ENCODE peak calls at places on chromosome 7, in six cellular contexts. One of them, this sample, is unnamed.

GRCh38 chr7:69889338-69890080 is 291.2 kb downstream of the AUTS2 start:
- DNase-seq in cardiac fibroblast: no peak
- DNase-seq in pancreas: no peak
- DNase-seq in hepatocyte: no peak
- DNase-seq in foreskin fibroblast: no peak
- DNase-seq in spleen: no peak
- DNase-seq in this sample: no peak

GRCh38 chr7:30351724-30352123 is 67.3 kb downstream of the ZNRF2 start:
- DNase-seq in cardiac fibroblast: no peak
- DNase-seq in pancreas: no peak
- DNase-seq in hepatocyte: no peak
- DNase-seq in foreskin fibroblast: no peak
- DNase-seq in spleen: no peak
- DNase-seq in this sample: no peak

GRCh38 chr7:16785846-16786245 is 19.0 kb downstream of the AGR2 start:
- DNase-seq in cardiac fibroblast: no peak
- DNase-seq in pancreas: no peak
- DNase-seq in hepatocyte: no peak
- DNase-seq in foreskin fibroblast: no peak
- DNase-seq in spleen: no peak
- DNase-seq in this sample: no peak

GRCh38 chr7:50594136-50594535 is 28.9 kb upstream of the DDC start:
- DNase-seq in cardiac fibroblast: no peak
- DNase-seq in pancreas: no peak
- DNase-seq in hepatocyte: no peak
- DNase-seq in foreskin fibroblast: no peak
- DNase-seq in spleen: no peak
- DNase-seq in this sample: no peak

GRCh38 chr7:158803226-158803944 is 25.9 kb downstream of the ESYT2 start:
- DNase-seq in cardiac fibroblast: no peak
- DNase-seq in pancreas: no peak
- DNase-seq in hepatocyte: no peak
- DNase-seq in foreskin fibroblast: no peak
- DNase-seq in spleen: no peak
- DNase-seq in this sample: no peak

GRCh38 chr7:88307412-88307811 is 718 bp upstream of the STEAP4 start:
- DNase-seq in cardiac fibroblast: no peak
- DNase-seq in pancreas: no peak
- DNase-seq in hepatocyte: no peak
- DNase-seq in foreskin fibroblast: no peak
- DNase-seq in spleen: no peak
- DNase-seq in this sample: no peak

GRCh38 chr7:155665079-155665956 is 20.9 kb downstream of the RBM33 start:
- DNase-seq in cardiac fibroblast: no peak
- DNase-seq in pancreas: no peak
- DNase-seq in hepatocyte: no peak
- DNase-seq in foreskin fibroblast: no peak
- DNase-seq in spleen: no peak
- DNase-seq in this sample: no peak

GRCh38 chr7:50543776-50544442 is 21.3 kb downstream of the DDC start:
- DNase-seq in cardiac fibroblast: no peak
- DNase-seq in pancreas: no peak
- DNase-seq in hepatocyte: no peak
- DNase-seq in foreskin fibroblast: no peak
- DNase-seq in spleen: no peak
- DNase-seq in this sample: no peak

GRCh38 chr7:148084138-148084537 is 506.4 kb upstream of the C7orf33 start:
- DNase-seq in cardiac fibroblast: peak
- DNase-seq in pancreas: no peak
- DNase-seq in hepatocyte: peak
- DNase-seq in foreskin fibroblast: no peak
- DNase-seq in spleen: no peak
- DNase-seq in this sample: no peak

GRCh38 chr7:49260501-49260900 is 336.2 kb downstream of the CDC14C start:
- DNase-seq in cardiac fibroblast: no peak
- DNase-seq in pancreas: no peak
- DNase-seq in hepatocyte: no peak
- DNase-seq in foreskin fibroblast: no peak
- DNase-seq in spleen: no peak
- DNase-seq in this sample: no peak

GRCh38 chr7:41809487-41810257 is 106.8 kb upstream of the INHBA start:
- DNase-seq in cardiac fibroblast: peak
- DNase-seq in pancreas: no peak
- DNase-seq in hepatocyte: no peak
- DNase-seq in foreskin fibroblast: peak
- DNase-seq in spleen: no peak
- DNase-seq in this sample: no peak

GRCh38 chr7:14821757-14822480 is 80.6 kb downstream of the DGKB start:
- DNase-seq in cardiac fibroblast: no peak
- DNase-seq in pancreas: no peak
- DNase-seq in hepatocyte: no peak
- DNase-seq in foreskin fibroblast: peak
- DNase-seq in spleen: no peak
- DNase-seq in this sample: no peak

GRCh38 chr7:148701414-148701813 is 2.7 kb downstream of the CUL1 start:
- DNase-seq in cardiac fibroblast: peak
- DNase-seq in pancreas: no peak
- DNase-seq in hepatocyte: no peak
- DNase-seq in foreskin fibroblast: peak
- DNase-seq in spleen: no peak
- DNase-seq in this sample: no peak

GRCh38 chr7:116142850-116143249 is 67.5 kb upstream of the TES start:
- DNase-seq in cardiac fibroblast: no peak
- DNase-seq in pancreas: no peak
- DNase-seq in hepatocyte: no peak
- DNase-seq in foreskin fibroblast: no peak
- DNase-seq in spleen: no peak
- DNase-seq in this sample: no peak

GRCh38 chr7:46071601-46072000 is 150.5 kb upstream of the IGFBP3 start:
- DNase-seq in cardiac fibroblast: no peak
- DNase-seq in pancreas: no peak
- DNase-seq in hepatocyte: no peak
- DNase-seq in foreskin fibroblast: no peak
- DNase-seq in spleen: no peak
- DNase-seq in this sample: no peak

GRCh38 chr7:129676017-129676897 is 64.7 kb downstream of the NRF1 start:
- DNase-seq in cardiac fibroblast: peak
- DNase-seq in pancreas: no peak
- DNase-seq in hepatocyte: no peak
- DNase-seq in foreskin fibroblast: no peak
- DNase-seq in spleen: no peak
- DNase-seq in this sample: no peak

GRCh38 chr7:2904202-2904601 is 60.1 kb upstream of the GNA12 start:
- DNase-seq in cardiac fibroblast: no peak
- DNase-seq in pancreas: no peak
- DNase-seq in hepatocyte: no peak
- DNase-seq in foreskin fibroblast: no peak
- DNase-seq in spleen: no peak
- DNase-seq in this sample: no peak

GRCh38 chr7:2266911-2267310 is 24.9 kb downstream of the NUDT1 start:
- DNase-seq in cardiac fibroblast: no peak
- DNase-seq in pancreas: no peak
- DNase-seq in hepatocyte: no peak
- DNase-seq in foreskin fibroblast: peak
- DNase-seq in spleen: no peak
- DNase-seq in this sample: peak

GRCh38 chr7:157497367-157497743 is 160.6 kb downstream of the DNAJB6 start:
- DNase-seq in cardiac fibroblast: no peak
- DNase-seq in pancreas: no peak
- DNase-seq in hepatocyte: no peak
- DNase-seq in foreskin fibroblast: no peak
- DNase-seq in spleen: no peak
- DNase-seq in this sample: no peak

GRCh38 chr7:128881458-128882125 is 18.9 kb downstream of the ATP6V1F start:
- DNase-seq in cardiac fibroblast: no peak
- DNase-seq in pancreas: peak
- DNase-seq in hepatocyte: no peak
- DNase-seq in foreskin fibroblast: no peak
- DNase-seq in spleen: peak
- DNase-seq in this sample: no peak

GRCh38 chr7:111401516-111401915 is 160.8 kb downstream of the IMMP2L start:
- DNase-seq in cardiac fibroblast: no peak
- DNase-seq in pancreas: no peak
- DNase-seq in hepatocyte: no peak
- DNase-seq in foreskin fibroblast: no peak
- DNase-seq in spleen: no peak
- DNase-seq in this sample: no peak

GRCh38 chr7:69736411-69736810 is 138.1 kb downstream of the AUTS2 start:
- DNase-seq in cardiac fibroblast: no peak
- DNase-seq in pancreas: no peak
- DNase-seq in hepatocyte: no peak
- DNase-seq in foreskin fibroblast: no peak
- DNase-seq in spleen: no peak
- DNase-seq in this sample: no peak

GRCh38 chr7:114432627-114433026 is 18.0 kb downstream of the FOXP2 start:
- DNase-seq in cardiac fibroblast: no peak
- DNase-seq in pancreas: no peak
- DNase-seq in hepatocyte: no peak
- DNase-seq in foreskin fibroblast: no peak
- DNase-seq in spleen: no peak
- DNase-seq in this sample: no peak

GRCh38 chr7:45258533-45259226 is 101.1 kb downstream of the RAMP3 start:
- DNase-seq in cardiac fibroblast: no peak
- DNase-seq in pancreas: no peak
- DNase-seq in hepatocyte: no peak
- DNase-seq in foreskin fibroblast: no peak
- DNase-seq in spleen: no peak
- DNase-seq in this sample: no peak

DNA sequence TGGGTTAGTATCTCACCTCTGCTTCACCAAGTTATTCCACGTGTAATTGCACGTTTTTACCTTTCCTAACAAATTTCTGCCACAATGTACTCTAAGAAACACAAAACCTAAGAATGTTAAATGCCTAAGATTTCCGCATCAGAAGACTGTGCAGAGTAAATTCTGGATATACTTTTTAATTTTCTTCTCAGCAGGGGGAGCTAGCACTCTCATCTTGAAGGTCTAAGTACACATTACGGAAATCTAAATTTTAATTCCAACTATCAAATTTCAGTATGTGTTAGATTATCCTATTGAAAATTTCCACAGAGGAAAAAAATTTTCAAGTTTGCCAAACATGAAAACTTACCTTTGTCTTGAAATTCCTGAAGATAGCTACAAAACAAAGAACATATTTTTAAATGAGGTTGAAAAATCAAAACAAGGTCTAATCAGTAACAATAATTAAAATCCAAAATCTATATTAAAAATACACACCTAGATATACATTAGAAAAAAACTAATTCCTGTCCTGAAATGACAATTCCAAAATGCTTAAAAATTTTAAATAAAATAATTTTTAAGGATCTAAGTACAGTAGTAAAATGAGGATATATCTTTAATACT is 10.5 kb downstream of the SKAP2 start:
- DNase-seq in cardiac fibroblast: peak
- DNase-seq in pancreas: no peak
- DNase-seq in hepatocyte: peak
- DNase-seq in foreskin fibroblast: peak
- DNase-seq in spleen: no peak
- DNase-seq in this sample: no peak
- TF ChIP-seq CTCF in cardiac fibroblast: peak
- TF ChIP-seq CTCF in pancreas: peak
- TF ChIP-seq CTCF in hepatocyte: peak
- TF ChIP-seq CTCF in foreskin fibroblast: peak
- TF ChIP-seq CTCF in spleen: peak
- TF ChIP-seq CTCF in this sample: peak

GRCh38 chr7:66522518-66522917 is 106.2 kb upstream of the KCTD7 start:
- DNase-seq in cardiac fibroblast: peak
- DNase-seq in pancreas: no peak
- DNase-seq in hepatocyte: no peak
- DNase-seq in foreskin fibroblast: no peak
- DNase-seq in spleen: peak
- DNase-seq in this sample: no peak
- TF ChIP-seq CTCF in cardiac fibroblast: peak
- TF ChIP-seq CTCF in pancreas: no peak
- TF ChIP-seq CTCF in hepatocyte: peak
- TF ChIP-seq CTCF in foreskin fibroblast: peak
- TF ChIP-seq CTCF in spleen: peak
- TF ChIP-seq CTCF in this sample: peak

GRCh38 chr7:101804087-101804631 is 13.3 kb upstream of the CUX1 start:
- DNase-seq in cardiac fibroblast: no peak
- DNase-seq in pancreas: peak
- DNase-seq in hepatocyte: no peak
- DNase-seq in foreskin fibroblast: no peak
- DNase-seq in spleen: peak
- DNase-seq in this sample: no peak

GRCh38 chr7:101803203-101804086 is 14.0 kb upstream of the CUX1 start:
- DNase-seq in cardiac fibroblast: no peak
- DNase-seq in pancreas: peak
- DNase-seq in hepatocyte: no peak
- DNase-seq in foreskin fibroblast: no peak
- DNase-seq in spleen: no peak
- DNase-seq in this sample: no peak

GRCh38 chr7:101804642-101805401 is 12.6 kb upstream of the CUX1 start:
- DNase-seq in cardiac fibroblast: no peak
- DNase-seq in pancreas: peak
- DNase-seq in hepatocyte: peak
- DNase-seq in foreskin fibroblast: no peak
- DNase-seq in spleen: peak
- DNase-seq in this sample: no peak
- TF ChIP-seq CTCF in cardiac fibroblast: no peak
- TF ChIP-seq CTCF in pancreas: peak
- TF ChIP-seq CTCF in hepatocyte: peak
- TF ChIP-seq CTCF in foreskin fibroblast: no peak
- TF ChIP-seq CTCF in spleen: no peak
- TF ChIP-seq CTCF in this sample: no peak

DNA sequence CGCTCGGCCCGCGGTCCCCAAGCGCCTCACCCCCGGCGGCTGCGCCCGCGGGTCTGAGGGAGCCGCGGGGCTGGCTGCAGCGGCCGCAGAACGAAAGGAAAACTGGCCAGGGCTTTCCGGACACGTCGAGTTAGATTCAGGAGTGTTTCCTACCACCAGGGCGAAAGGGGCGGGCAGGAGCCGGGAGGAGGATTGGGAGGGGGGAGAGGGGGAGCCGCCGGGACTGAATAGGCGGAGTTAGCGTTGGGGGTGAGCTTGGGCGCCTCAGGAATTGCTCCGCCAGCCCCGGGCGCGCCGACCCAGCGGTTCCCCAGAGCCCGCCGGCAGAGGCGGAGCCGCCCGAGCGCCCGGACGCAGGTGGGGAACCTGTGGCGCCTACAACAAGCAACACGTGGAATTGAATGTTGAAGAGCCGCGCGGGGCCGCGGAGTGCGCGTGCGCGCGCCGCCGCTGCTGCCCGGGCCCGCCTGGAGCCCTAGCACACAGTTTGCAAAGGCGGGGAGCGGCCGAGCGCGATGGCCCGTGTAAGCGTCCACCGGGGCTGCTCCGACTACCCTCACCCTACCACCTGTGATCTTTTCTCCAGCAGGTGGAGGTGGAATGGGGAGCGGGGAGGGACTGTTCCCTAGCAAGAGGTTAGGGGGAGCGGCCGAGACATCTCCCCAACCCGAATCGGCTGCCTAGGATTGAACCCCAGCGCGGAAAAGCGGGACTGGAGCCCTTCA is at the start of gene CADPS2:
- DNase-seq in cardiac fibroblast: peak
- DNase-seq in pancreas: peak
- DNase-seq in hepatocyte: peak
- DNase-seq in foreskin fibroblast: peak
- DNase-seq in spleen: peak
- DNase-seq in this sample: no peak
- TF ChIP-seq CTCF in cardiac fibroblast: peak
- TF ChIP-seq CTCF in pancreas: peak
- TF ChIP-seq CTCF in hepatocyte: peak
- TF ChIP-seq CTCF in foreskin fibroblast: peak
- TF ChIP-seq CTCF in spleen: no peak
- TF ChIP-seq CTCF in this sample: no peak